ENCODE peak calls at places on chromosomes 3 and 15, in five cellular contexts. L is A549, O is progenitor cell of endocrine pancreas, J is body of pancreas, Z is HFF-Myc. M is an unnamed sample.

GRCh38 chr3:51974277-51974962 is 444 bp upstream of the ABHD14A start:
- DNase-seq in L (no peak), O (no peak), J (peak), Z (no peak), M (no peak)

GRCh38 chr3:46284981-46285683 is 42.9 kb downstream of the CCR3 start:
- DNase-seq in L (no peak), O (no peak), J (no peak), Z (no peak), M (no peak)

GRCh38 chr15:49462242-49462641 is 39.2 kb downstream of the FGF7 start:
- DNase-seq in L (no peak), O (no peak), J (no peak), Z (no peak), M (no peak)

GRCh38 chr3:144229237-144229830 is 257.7 kb downstream of the DIPK2A start:
- DNase-seq in L (no peak), O (no peak), J (no peak), Z (peak), M (peak)

GRCh38 chr3:20648921-20649381 is 462.9 kb upstream of the SGO1 start:
- DNase-seq in L (no peak), O (no peak), J (no peak), Z (peak), M (no peak)

GRCh38 chr15:51721199-51721960 is 16.1 kb downstream of the LYSMD2 start:
- DNase-seq in L (no peak), O (no peak), J (no peak), Z (no peak), M (no peak)

GRCh38 chr3:74501001-74501400 is 113.5 kb downstream of the CNTN3 start:
- DNase-seq in L (peak), O (no peak), J (no peak), Z (peak), M (no peak)

GRCh38 chr3:59451041-59451763 is 401.4 kb upstream of the CFAP20DC start:
- DNase-seq in L (no peak), O (no peak), J (peak), Z (no peak), M (no peak)

GRCh38 chr3:28279770-28280169 is 38.4 kb downstream of the CMC1 start:
- DNase-seq in L (no peak), O (no peak), J (no peak), Z (no peak), M (no peak)

GRCh38 chr3:15009156-15009555 is 56.0 kb downstream of the MRPS25 start:
- DNase-seq in L (no peak), O (no peak), J (no peak), Z (no peak), M (no peak)

GRCh38 chr15:45417303-45417950 is 39.1 kb upstream of the GATM start:
- DNase-seq in L (no peak), O (no peak), J (no peak), Z (no peak), M (no peak)

GRCh38 chr15:31471731-31472430 is 145.2 kb downstream of the KLF13 start:
- DNase-seq in L (no peak), O (no peak), J (no peak), Z (peak), M (no peak)

GRCh38 chr3:123350971-123351370 is 97.9 kb downstream of the ADCY5 start:
- DNase-seq in L (no peak), O (no peak), J (no peak), Z (no peak), M (no peak)

GRCh38 chr3:39260957-39261356 is 18.9 kb downstream of the CX3CR1 start:
- DNase-seq in L (peak), O (no peak), J (peak), Z (peak), M (peak)

GRCh38 chr3:42654331-42655201 is 1.1 kb downstream of the ZBTB47 start:
- DNase-seq in L (peak), O (peak), J (peak), Z (no peak), M (peak)

GRCh38 chr15:80403712-80404056 is 498 bp upstream of the ARNT2 start:
- DNase-seq in L (peak), O (peak), J (peak), Z (no peak), M (no peak)

GRCh38 chr15:55267401-55268053 is 22.1 kb downstream of the RAB27A start:
- DNase-seq in L (no peak), O (no peak), J (peak), Z (no peak), M (no peak)

GRCh38 chr15:40941528-40942336 is 11.5 kb upstream of the CHAC1 start:
- DNase-seq in L (peak), O (peak), J (peak), Z (no peak), M (peak)

GRCh38 chr15:79209116-79209515 is 73.4 kb upstream of the ANKRD34C start:
- DNase-seq in L (no peak), O (no peak), J (peak), Z (no peak), M (peak)

GRCh38 chr15:90412356-90413194 is 24.5 kb downstream of the IQGAP1 start:
- DNase-seq in L (peak), O (no peak), J (peak), Z (peak), M (no peak)

GRCh38 chr3:123781571-123782275 is 102.4 kb downstream of the MYLK start:
- DNase-seq in L (no peak), O (no peak), J (no peak), Z (no peak), M (no peak)

GRCh38 chr3:89740881-89741177 is 633.4 kb downstream of the EPHA3 start:
- DNase-seq in L (no peak), O (no peak), J (no peak), Z (no peak), M (no peak)

GRCh38 chr3:146800484-146800883 is 195.3 kb upstream of the PLSCR5 start:
- DNase-seq in L (no peak), O (no peak), J (no peak), Z (no peak), M (no peak)

GRCh38 chr3:135231646-135232625 is 436.9 kb downstream of the EPHB1 start:
- DNase-seq in L (no peak), O (no peak), J (no peak), Z (no peak), M (no peak)

GRCh38 chr3:147120029-147120428 is 286.3 kb downstream of the ZIC4 start:
- DNase-seq in L (peak), O (no peak), J (no peak), Z (no peak), M (peak)

GRCh38 chr3:27138562-27138961 is 230.6 kb downstream of the NEK10 start:
- DNase-seq in L (no peak), O (no peak), J (no peak), Z (no peak), M (no peak)

GRCh38 chr15:23642413-23643044 is 5.1 kb downstream of the MAGEL2 start:
- DNase-seq in L (peak), O (no peak), J (peak), Z (peak), M (peak)

GRCh38 chr3:11144996-11145395 is 9.3 kb upstream of the HRH1 start:
- DNase-seq in L (no peak), O (no peak), J (no peak), Z (no peak), M (no peak)

GRCh38 chr3:117586161-117586560 is 876.6 kb downstream of the TUSC7 start:
- DNase-seq in L (no peak), O (no peak), J (no peak), Z (no peak), M (no peak)

GRCh38 chr3:54827056-54827687 is 100.7 kb downstream of the LRTM1 start:
- DNase-seq in L (no peak), O (no peak), J (no peak), Z (no peak), M (no peak)

GRCh38 chr15:59294961-59295741 is 77.5 kb downstream of the MYO1E start:
- DNase-seq in L (peak), O (no peak), J (peak), Z (peak), M (no peak)

GRCh38 chr3:248841-249520 is 52.4 kb downstream of the CHL1 start:
- DNase-seq in L (no peak), O (no peak), J (no peak), Z (no peak), M (no peak)

GRCh38 chr15:28017423-28017924 is 81.6 kb downstream of the OCA2 start:
- DNase-seq in L (peak), O (no peak), J (no peak), Z (no peak), M (peak)

GRCh38 chr15:100049936-100050876 is 291.6 kb downstream of the ADAMTS17 start:
- DNase-seq in L (no peak), O (no peak), J (no peak), Z (no peak), M (no peak)

GRCh38 chr3:108091498-108092259 is 848 bp upstream of the CD47 start:
- DNase-seq in L (no peak), O (no peak), J (peak), Z (no peak), M (no peak)
- TF ChIP-seq CTCF in L (no peak), O (peak), J (peak), Z (no peak), M (peak)

DNA sequence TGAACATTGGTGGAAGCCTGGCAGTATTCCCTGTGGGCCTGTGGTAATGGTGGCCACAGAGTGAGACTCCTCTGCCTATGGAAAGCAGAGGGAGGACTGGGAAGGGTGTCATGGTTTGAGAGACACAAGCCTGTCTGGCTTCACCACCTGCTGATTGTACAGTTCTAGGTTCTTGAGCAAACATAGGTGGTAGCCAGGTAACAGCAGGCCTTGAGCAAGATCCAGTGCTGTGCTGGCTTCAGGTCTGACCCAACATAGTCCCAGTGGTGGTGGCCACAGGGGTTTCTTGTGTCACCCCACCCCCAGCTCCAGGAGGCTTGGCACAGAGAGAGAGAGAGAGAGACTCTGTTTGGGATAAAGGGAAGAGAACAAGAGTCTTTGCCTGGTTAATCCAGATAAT is 22.7 kb upstream of the KPNA4 start:
- DNase-seq in L (no peak), O (no peak), J (no peak), Z (no peak), M (no peak)
- TF ChIP-seq CTCF in L (no peak), O (no peak), J (no peak), Z (no peak), M (no peak)

GRCh38 chr15:92104069-92104468 is 250.6 kb downstream of the SLCO3A1 start:
- DNase-seq in L (no peak), O (no peak), J (no peak), Z (no peak), M (no peak)
- TF ChIP-seq CTCF in L (no peak), O (no peak), J (no peak), Z (no peak), M (no peak)

DNA sequence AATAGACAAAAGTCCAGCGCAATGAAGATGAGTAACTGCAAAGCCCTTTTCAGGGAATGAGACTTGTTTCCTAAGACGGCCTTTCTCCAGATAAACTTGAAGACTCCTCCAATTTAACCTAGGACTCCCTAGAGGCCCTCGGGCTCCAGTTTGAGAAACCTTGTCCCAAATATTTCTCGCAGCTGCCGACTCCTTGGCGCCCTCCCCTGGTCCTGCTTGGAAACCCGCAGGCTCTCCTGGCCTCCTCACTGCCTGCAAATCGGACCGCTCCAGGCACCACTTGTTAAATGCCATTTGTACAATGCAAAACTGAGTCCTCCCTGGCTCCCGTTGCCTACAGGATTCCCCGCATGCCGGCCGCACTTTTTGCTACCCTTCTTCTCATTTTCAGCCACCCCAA is 36.8 kb downstream of the MUC4 start:
- DNase-seq in L (peak), O (no peak), J (peak), Z (no peak), M (peak)
- TF ChIP-seq CTCF in L (peak), O (peak), J (no peak), Z (peak), M (peak)

DNA sequence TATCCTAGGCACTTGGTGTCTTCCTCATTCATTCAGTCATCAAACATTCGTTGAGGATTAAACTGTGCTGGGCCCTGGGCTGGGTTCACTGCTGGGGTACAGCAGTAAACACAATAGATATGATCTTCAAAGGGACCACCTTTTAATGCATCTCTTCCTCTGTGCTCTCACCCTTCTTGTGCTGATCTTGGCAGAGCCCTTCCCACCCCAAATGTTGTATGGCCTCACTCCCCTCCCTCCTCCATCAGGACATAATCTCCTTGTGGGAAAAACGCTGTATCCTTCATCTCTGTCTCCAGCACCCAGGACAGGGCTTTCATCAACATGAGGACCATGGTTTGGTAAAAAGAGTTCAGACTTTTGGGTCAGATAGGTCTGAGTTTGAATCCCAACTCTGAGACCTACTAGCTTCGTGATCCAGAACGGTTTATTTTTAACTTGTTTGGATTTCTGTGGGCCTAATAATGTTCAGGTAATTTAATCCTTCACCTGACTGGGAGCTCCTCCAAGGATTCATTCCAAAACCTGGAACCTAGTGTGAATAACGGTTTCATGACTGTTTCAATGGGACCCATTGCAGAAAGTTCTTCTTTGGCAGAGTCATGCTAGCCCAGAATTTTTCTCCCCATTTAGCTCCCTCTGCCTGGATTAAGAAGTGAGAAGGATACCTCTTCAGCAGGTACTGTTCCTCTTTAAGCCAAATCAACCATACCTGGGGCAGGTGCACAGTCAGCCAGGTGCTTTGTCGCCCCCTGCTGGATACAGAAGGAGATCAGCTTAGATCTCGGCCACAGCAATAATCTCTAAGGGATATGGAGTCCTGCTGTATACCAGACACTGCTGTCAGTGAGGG is 5.2 kb upstream of the WNT7A start:
- DNase-seq in L (no peak), O (peak), J (peak), Z (no peak), M (peak)
- TF ChIP-seq CTCF in L (peak), O (peak), J (peak), Z (peak), M (peak)

DNA sequence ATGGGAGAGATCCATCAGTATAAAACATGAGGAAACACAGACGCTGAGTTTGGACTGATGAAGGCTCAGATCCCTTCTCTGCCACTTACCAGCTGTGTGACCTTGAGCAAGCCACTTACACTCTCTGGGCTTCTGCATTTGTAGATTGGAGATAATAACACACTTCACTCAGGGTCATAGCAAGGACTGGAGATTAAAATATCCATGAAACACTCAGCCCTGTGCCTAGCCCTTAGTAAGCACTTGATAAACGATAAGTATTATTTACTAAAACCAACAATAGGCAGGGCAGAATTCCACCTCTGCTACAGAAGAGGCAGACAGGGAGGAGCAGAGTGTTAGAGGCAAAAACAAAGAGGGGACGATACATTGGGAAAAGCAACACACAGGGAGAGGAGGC is 420.5 kb upstream of the WNT5A start:
- DNase-seq in L (no peak), O (no peak), J (no peak), Z (no peak), M (no peak)
- TF ChIP-seq CTCF in L (no peak), O (no peak), J (no peak), Z (no peak), M (no peak)

DNA sequence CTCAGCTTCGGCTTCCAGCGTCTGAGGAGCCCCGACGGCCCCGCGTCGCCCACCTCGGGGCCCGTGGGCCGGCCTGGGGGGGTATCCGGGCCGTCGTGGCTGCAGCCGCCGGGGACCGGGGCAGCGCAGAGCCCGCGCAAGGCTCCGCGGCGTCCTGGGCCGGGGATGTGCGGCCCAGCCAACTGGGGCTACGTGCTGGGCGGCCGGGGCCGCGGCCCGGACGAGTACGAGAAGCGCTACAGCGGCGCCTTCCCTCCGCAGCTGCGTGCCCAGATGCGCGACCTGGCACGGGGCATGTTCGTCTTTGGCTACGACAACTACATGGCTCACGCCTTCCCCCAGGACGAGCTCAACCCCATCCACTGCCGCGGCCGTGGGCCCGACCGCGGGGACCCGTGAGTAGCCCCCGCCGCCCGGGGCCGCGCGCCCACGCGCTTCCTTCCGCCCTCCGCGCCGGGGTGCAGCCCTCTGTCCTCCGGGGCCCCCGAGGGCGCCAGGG is 462 bp downstream of the EDEM1 start:
- DNase-seq in L (peak), O (peak), J (peak), Z (no peak), M (no peak)
- TF ChIP-seq CTCF in L (no peak), O (no peak), J (no peak), Z (no peak), M (no peak)

GRCh38 chr3:156433910-156434309 is 121.0 kb downstream of the SSR3 start:
- DNase-seq in L (no peak), O (no peak), J (no peak), Z (no peak), M (no peak)
- TF ChIP-seq CTCF in L (no peak), O (no peak), J (no peak), Z (no peak), M (no peak)

M was measured in HepG2.